ENCODE peak calls at places on chromosomes 6 and 20, in eight cellular contexts. U is stromal cell of bone marrow; Z is GM10248; R is spleen; D is AG10803; T is HT1080; I is stimulated activated CD8-positive, alpha-beta memory T cell treated with anti-CD3 and anti-CD28 coated beads, Interleukin-2, amount 100 ng/mL, for 48 hours; H is prostate gland. L is an unnamed sample.

GRCh38 chr6:29466241-29466640 is 9.3 kb downstream of the OR2H1 start:
- DNase-seq in U (no peak), Z (no peak), R (no peak), D (no peak), T (peak; percentile 49), I (no peak), H (no peak), L (no peak)

GRCh38 chr20:54474046-54474445 is 1.3 kb upstream of the DOK5 start:
- DNase-seq in U (no peak), Z (no peak), R (no peak), D (no peak), T (no peak), I (no peak), H (no peak), L (no peak)

GRCh38 chr20:61897401-61898295 is 168.0 kb downstream of the TAF4 start:
- DNase-seq in U (no peak), Z (no peak), R (peak; percentile 60), D (no peak), T (no peak), I (no peak), H (no peak), L (no peak)

GRCh38 chr6:127420558-127420957 is 38.6 kb downstream of the KIAA0408 start:
- DNase-seq in U (peak; percentile 96), Z (peak; percentile 83), R (peak; percentile 74), D (peak; percentile 88), T (peak; percentile 96), I (peak; percentile 45), H (peak; percentile 49), L (peak; percentile 58)

GRCh38 chr6:135298455-135298854 is 117.3 kb downstream of the MYB start:
- DNase-seq in U (no peak), Z (no peak), R (no peak), D (no peak), T (no peak), I (no peak), H (no peak), L (no peak)

GRCh38 chr6:90173262-90173926 is 123.2 kb downstream of the BACH2 start:
- DNase-seq in U (no peak), Z (no peak), R (no peak), D (no peak), T (no peak), I (no peak), H (no peak), L (no peak)

GRCh38 chr20:380763-381580 is 412 bp downstream of the TRIB3 start:
- DNase-seq in U (peak; percentile 20), Z (peak; percentile 80), R (peak; percentile 93), D (peak; percentile 86), T (no peak), I (peak; percentile 51), H (peak; percentile 38), L (peak; percentile 49)

GRCh38 chr6:11097476-11097875 is 3.8 kb downstream of the SMIM13 start:
- DNase-seq in U (no peak), Z (no peak), R (no peak), D (no peak), T (no peak), I (no peak), H (no peak), L (no peak)

GRCh38 chr6:155936551-155936950 is 480.9 kb upstream of the NOX3 start:
- DNase-seq in U (peak; percentile 19), Z (no peak), R (no peak), D (peak; percentile 2), T (no peak), I (no peak), H (no peak), L (no peak)

GRCh38 chr20:17615645-17616479 is 46.0 kb downstream of the DSTN start:
- DNase-seq in U (no peak), Z (peak; percentile 14), R (peak; percentile 76), D (no peak), T (no peak), I (no peak), H (no peak), L (peak; percentile 3)

GRCh38 chr6:125747589-125748533 is 1.6 kb upstream of the HEY2 start:
- DNase-seq in U (no peak), Z (no peak), R (peak; percentile 88), D (no peak), T (no peak), I (peak; percentile 4), H (peak; percentile 22), L (peak; percentile 51)

GRCh38 chr6:63742060-63742459 is 106.5 kb downstream of the PHF3 start:
- DNase-seq in U (no peak), Z (no peak), R (no peak), D (no peak), T (no peak), I (no peak), H (no peak), L (no peak)

GRCh38 chr6:13288481-13288880 is 39.9 kb downstream of the TBC1D7 start:
- DNase-seq in U (no peak), Z (no peak), R (no peak), D (no peak), T (no peak), I (no peak), H (no peak), L (no peak)

GRCh38 chr6:52574709-52575489 is 2.0 kb downstream of the TRAM2 start:
- DNase-seq in U (peak; percentile 62), Z (peak; percentile 68), R (peak; percentile 82), D (peak; percentile 83), T (peak; percentile 52), I (peak; percentile 8), H (no peak), L (no peak)

GRCh38 chr6:4008324-4009047 is 70.5 kb downstream of the FAM217A start:
- DNase-seq in U (peak; percentile 76), Z (peak; percentile 41), R (no peak), D (peak; percentile 91), T (peak; percentile 67), I (no peak), H (peak; percentile 60), L (no peak)

GRCh38 chr6:37099442-37099841 is 70.5 kb upstream of the PIM1 start:
- DNase-seq in U (no peak), Z (no peak), R (no peak), D (no peak), T (peak; percentile 48), I (no peak), H (no peak), L (no peak)

GRCh38 chr6:113953346-113953745 is 17.6 kb downstream of the HDAC2 start:
- DNase-seq in U (no peak), Z (no peak), R (no peak), D (peak; percentile 49), T (peak; percentile 26), I (no peak), H (no peak), L (no peak)

GRCh38 chr6:89734526-89734925 is 85.1 kb downstream of the MDN1 start:
- DNase-seq in U (no peak), Z (no peak), R (no peak), D (peak; percentile 13), T (peak; percentile 43), I (no peak), H (no peak), L (no peak)

GRCh38 chr6:23414204-23414501 is 711.9 kb upstream of the NRSN1 start:
- DNase-seq in U (peak; percentile 39), Z (peak; percentile 8), R (no peak), D (peak; percentile 38), T (peak; percentile 21), I (no peak), H (peak; percentile 5), L (peak; percentile 3)

GRCh38 chr20:688809-689208 is 13.2 kb upstream of the SCRT2 start:
- DNase-seq in U (no peak), Z (no peak), R (peak; percentile 58), D (no peak), T (peak; percentile 17), I (no peak), H (no peak), L (no peak)

GRCh38 chr6:112466378-112467151 is 119.4 kb downstream of the RFPL4B start:
- DNase-seq in U (no peak), Z (no peak), R (no peak), D (peak; percentile 79), T (peak; percentile 72), I (no peak), H (no peak), L (no peak)

GRCh38 chr6:167422934-167423333 is 98.0 kb downstream of the TTLL2 start:
- DNase-seq in U (no peak), Z (no peak), R (no peak), D (no peak), T (no peak), I (no peak), H (no peak), L (no peak)

GRCh38 chr6:52160468-52161104 is 25.6 kb upstream of the IL17A start:
- DNase-seq in U (no peak), Z (no peak), R (no peak), D (no peak), T (no peak), I (no peak), H (no peak), L (no peak)

GRCh38 chr6:75201076-75201475 is 4.8 kb downstream of the COL12A1 start:
- DNase-seq in U (no peak), Z (no peak), R (no peak), D (no peak), T (no peak), I (no peak), H (no peak), L (no peak)

GRCh38 chr20:36461600-36462439 is 79.5 kb upstream of the MYL9 start:
- DNase-seq in U (no peak), Z (peak; percentile 44), R (peak; percentile 91), D (peak; percentile 59), T (no peak), I (no peak), H (peak; percentile 53), L (peak; percentile 64)

GRCh38 chr6:44093750-44094402 is 33.4 kb downstream of the MRPL14 start:
- DNase-seq in U (no peak), Z (no peak), R (no peak), D (no peak), T (no peak), I (no peak), H (no peak), L (no peak)

GRCh38 chr6:106849676-106850332 is 124.7 kb downstream of the CD24 start:
- DNase-seq in U (no peak), Z (peak; percentile 46), R (no peak), D (no peak), T (no peak), I (no peak), H (no peak), L (no peak)

L was measured in thyroid gland.